ENCODE peak calls at places on chromosomes 16 and 17, in five cellular contexts. K is Peyer's patch, C is upper lobe of right lung, H is OCI-LY7, W is breast epithelium. R is an unnamed sample.

GRCh38 chr17:77129568-77130301 is 11.0 kb upstream of the SEC14L1 start:
- DNase-seq in K (no peak), C (no peak), H (no peak), W (no peak), R (no peak)

GRCh38 chr16:16025214-16025968 is 76.0 kb downstream of the ABCC1 start:
- DNase-seq in C (no peak), W (peak; percentile 58), K (no peak), H (peak; percentile 14), R (peak; percentile 62)

GRCh38 chr17:15941781-15942180 is 3.1 kb upstream of the ADORA2B start:
- DNase-seq in H (no peak), C (no peak), K (peak; percentile 15), W (no peak), R (peak; percentile 23)

GRCh38 chr17:17042851-17043667 is 802 bp downstream of the MPRIP start:
- DNase-seq in C (peak; percentile 70), H (peak; percentile 30), K (peak; percentile 69), W (peak; percentile 48), R (peak; percentile 83)

GRCh38 chr17:10166181-10166935 is 32.0 kb downstream of the GAS7 start:
- DNase-seq in W (no peak), K (no peak), H (no peak), C (no peak), R (peak; percentile 23)

GRCh38 chr16:30984669-30985400 is at the start of gene HSD3B7:
- DNase-seq in H (peak; percentile 69), W (peak; percentile 90), K (peak; percentile 94), C (peak; percentile 95), R (peak; percentile 94)

GRCh38 chr17:2181206-2181983 is 122.2 kb downstream of the SMG6 start:
- DNase-seq in C (no peak), W (no peak), H (no peak), K (no peak), R (peak; percentile 94)

GRCh38 chr17:81858967-81859905 is 1.1 kb downstream of the P4HB start:
- DNase-seq in K (no peak), H (peak; percentile 41), C (no peak), W (no peak), R (no peak)

GRCh38 chr17:66054242-66054641 is 137.7 kb downstream of the CEP112 start:
- DNase-seq in H (no peak), C (no peak), W (no peak), K (no peak), R (no peak)

GRCh38 chr16:49129935-49130334 is 151.7 kb downstream of the CBLN1 start:
- DNase-seq in W (no peak), K (no peak), C (no peak), H (no peak), R (no peak)

GRCh38 chr16:30786936-30787612 is at the start of gene ZNF629:
- DNase-seq in K (peak; percentile 75), C (peak; percentile 83), H (peak; percentile 39), W (peak; percentile 74), R (peak; percentile 81)

GRCh38 chr17:55275894-55276804 is 11.4 kb downstream of the HLF start:
- DNase-seq in H (no peak), W (no peak), K (no peak), C (no peak), R (peak; percentile 54)

GRCh38 chr16:52470601-52471000 is 76.3 kb downstream of the TOX3 start:
- DNase-seq in H (no peak), W (no peak), C (no peak), K (no peak), R (no peak)

GRCh38 chr17:50331085-50331791 is 14.7 kb upstream of the XYLT2 start:
- DNase-seq in W (no peak), K (no peak), H (no peak), C (peak; percentile 10), R (no peak)

GRCh38 chr17:47899643-47900042 is 3.6 kb downstream of the SP2 start:
- DNase-seq in K (no peak), H (no peak), W (no peak), C (no peak), R (peak; percentile 31)

GRCh38 chr17:9290226-9290613 is 268.9 kb downstream of the NTN1 start:
- DNase-seq in W (no peak), H (no peak), C (no peak), K (no peak), R (no peak)

GRCh38 chr17:29349409-29349808 is 40.8 kb upstream of the TAOK1 start:
- DNase-seq in H (no peak), K (no peak), C (no peak), W (no peak), R (no peak)

GRCh38 chr17:42908872-42909700 is 8.5 kb downstream of the G6PC1 start:
- DNase-seq in W (no peak), C (no peak), K (no peak), H (peak; percentile 79), R (no peak)

GRCh38 chr17:81330884-81331245 is 35.8 kb upstream of the SLC38A10 start:
- DNase-seq in H (no peak), C (no peak), W (no peak), K (no peak), R (no peak)

GRCh38 chr17:47728214-47728877 is 4.7 kb upstream of the TBX21 start:
- DNase-seq in C (no peak), W (no peak), K (peak; percentile 14), H (no peak), R (peak; percentile 5)

GRCh38 chr17:44758414-44759095 is at the start of gene ADAM11:
- DNase-seq in K (peak; percentile 46), C (peak; percentile 57), W (no peak), H (no peak), R (no peak)

GRCh38 chr16:71915350-71915749 is 20.0 kb downstream of the IST1 start:
- DNase-seq in K (no peak), H (no peak), W (no peak), C (no peak), R (no peak)

GRCh38 chr17:18179221-18179620 is 4.4 kb upstream of the ALKBH5 start:
- DNase-seq in H (no peak), K (no peak), W (no peak), C (no peak), R (no peak)

GRCh38 chr16:69381231-69381630 is 4.6 kb downstream of the TERF2 start:
- DNase-seq in W (no peak), C (no peak), H (no peak), K (no peak), R (no peak)

GRCh38 chr17:45395569-45396415 is 36.9 kb downstream of the ARHGAP27 start:
- DNase-seq in W (no peak), H (no peak), C (no peak), K (peak; percentile 48), R (no peak)

GRCh38 chr17:70040336-70040735 is 34.7 kb upstream of the KCNJ16 start:
- DNase-seq in H (no peak), C (no peak), W (no peak), K (no peak), R (no peak)

GRCh38 chr17:82570282-82570681 is 50.8 kb downstream of the FOXK2 start:
- DNase-seq in K (no peak), H (no peak), C (no peak), W (no peak), R (no peak)

GRCh38 chr17:49468827-49469385 is 26.2 kb upstream of the NGFR start:
- DNase-seq in H (no peak), C (no peak), K (no peak), W (no peak), R (no peak)

GRCh38 chr16:21100447-21100846 is 50.2 kb downstream of the DNAH3 start:
- DNase-seq in K (no peak), C (no peak), H (no peak), W (no peak), R (no peak)

GRCh38 chr16:23318639-23319038 is 16.5 kb downstream of the SCNN1B start:
- DNase-seq in C (peak; percentile 76), K (no peak), W (no peak), H (no peak), R (no peak)

GRCh38 chr17:61218438-61218837 is 181.2 kb upstream of the TBX2 start:
- DNase-seq in K (no peak), H (no peak), C (no peak), W (no peak), R (no peak)

GRCh38 chr16:86073103-86073625 is 174.2 kb downstream of the IRF8 start:
- DNase-seq in K (peak; percentile 43), H (no peak), W (no peak), C (peak; percentile 55), R (peak; percentile 62)

GRCh38 chr17:78875738-78876597 is 27.0 kb downstream of the CEP295NL start:
- DNase-seq in W (no peak), C (no peak), K (no peak), H (no peak), R (no peak)

GRCh38 chr17:19750835-19751234 is 2.7 kb upstream of the ALDH3A1 start:
- DNase-seq in C (peak; percentile 49), H (no peak), W (no peak), K (peak; percentile 26), R (peak; percentile 20)

GRCh38 chr17:41633498-41634197 is 9.3 kb upstream of the KRT17 start:
- DNase-seq in H (peak; percentile 7), C (no peak), W (no peak), K (no peak), R (no peak)

GRCh38 chr17:73121513-73121912 is 29.0 kb upstream of the SLC39A11 start:
- DNase-seq in C (no peak), K (no peak), H (no peak), W (no peak), R (no peak)

GRCh38 chr17:35842239-35842638 is 26.5 kb downstream of the HEATR9 start:
- DNase-seq in K (no peak), W (no peak), C (no peak), H (no peak), R (no peak)
- H3K4me3 ChIP-seq in K (no peak overlapping the region), W (no peak overlapping the region), C (no peak overlapping the region), H (no peak overlapping the region), R (no peak overlapping the region)

GRCh38 chr17:36547776-36548175 is 3.1 kb downstream of the GGNBP2 start:
- DNase-seq in C (no peak), H (no peak), W (no peak), K (no peak), R (no peak)
- H3K4me3 ChIP-seq in C (peak overlapping the region; percentile 88), H (peak overlapping the region; percentile 97), W (no peak overlapping the region), K (no peak overlapping the region), R (no peak overlapping the region)

GRCh38 chr17:7833011-7833794 is 814 bp upstream of the KDM6B start:
- DNase-seq in H (no peak), K (no peak), C (no peak), W (peak; percentile 47), R (peak; percentile 50)
- H3K4me3 ChIP-seq in H (peak overlapping the region; percentile 78), K (peak overlapping the region; percentile 72), C (peak overlapping the region; percentile 83), W (no peak overlapping the region), R (no peak overlapping the region)

DNA sequence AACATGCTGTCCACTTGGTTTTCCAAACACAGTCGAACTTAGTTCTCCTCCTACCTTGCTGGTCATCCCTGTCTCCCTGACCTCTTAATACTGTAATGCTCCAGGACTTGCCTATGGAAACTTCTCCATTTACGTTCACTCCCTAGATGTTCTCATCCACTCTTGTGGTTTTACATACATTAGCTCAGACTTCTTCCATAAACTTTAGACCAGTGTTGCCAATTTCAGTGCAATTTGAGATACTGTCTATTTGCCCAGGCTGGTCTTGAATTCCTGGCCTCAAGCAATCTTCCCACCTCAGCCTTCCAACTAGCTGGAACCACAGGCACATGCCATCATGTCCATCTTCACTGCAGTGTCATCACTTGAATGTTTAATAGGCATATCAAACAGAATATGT is 1.5 kb downstream of the MATCAP1 start:
- DNase-seq in K (no peak), W (no peak), C (no peak), H (no peak), R (no peak)
- H3K4me3 ChIP-seq in K (no peak overlapping the region), W (no peak overlapping the region), C (no peak overlapping the region), H (peak overlapping the region; percentile 79), R (no peak overlapping the region)

GRCh38 chr16:67483150-67483549 is at the start of gene AGRP:
- DNase-seq in H (no peak), C (no peak), W (no peak), K (no peak), R (no peak)
- H3K4me3 ChIP-seq in H (peak within 1 kb of the TSS; percentile 88), C (peak within 1 kb of the TSS; percentile 99), W (no peak within 1 kb of the TSS), K (peak within 1 kb of the TSS; percentile 96), R (no peak within 1 kb of the TSS)

GRCh38 chr16:80802902-80803301 is 1.5 kb downstream of the CDYL2 start:
- DNase-seq in W (no peak), K (no peak), C (no peak), H (no peak), R (no peak)
- H3K4me3 ChIP-seq in W (no peak overlapping the region), K (peak overlapping the region; percentile 64), C (peak overlapping the region; percentile 47), H (no peak overlapping the region), R (no peak overlapping the region)